ENCODE peak calls at places on chromosomes 13 and 19, in eight cellular contexts. D is HepG2; J is RCC 7860; Y is stimulated activated CD4-positive, alpha-beta T cell treated with anti-CD3 and anti-CD28 coated beads, Interleukin-4, amount 100 ng/mL, for 24 hours; L is GM04504; I is AG08396; Q is substantia nigra; R is OCI-LY7. X is an unnamed sample.

GRCh38 chr19:21483589-21484170 is 21.7 kb upstream of the ZNF429 start:
- DNase-seq in D (no peak), J (no peak), Y (peak; percentile 62), L (no peak), I (no peak), Q (no peak), R (peak; percentile 28), X (peak; percentile 76)

GRCh38 chr13:79901336-79901735 is 420.4 kb downstream of the NDFIP2 start:
- DNase-seq in D (no peak), J (no peak), Y (no peak), L (no peak), I (no peak), Q (no peak), R (no peak), X (no peak)

GRCh38 chr13:104008075-104008474 is 941.9 kb upstream of the SLC10A2 start:
- DNase-seq in D (no peak), J (no peak), Y (no peak), L (no peak), I (no peak), Q (no peak), R (no peak), X (no peak)

GRCh38 chr19:35693422-35693821 is 10.9 kb upstream of the ZBTB32 start:
- DNase-seq in D (no peak), J (no peak), Y (no peak), L (no peak), I (no peak), Q (no peak), R (no peak), X (no peak)

GRCh38 chr19:17829855-17830566 is 8.7 kb upstream of the INSL3 start:
- DNase-seq in D (no peak), J (no peak), Y (no peak), L (peak; percentile 9), I (peak; percentile 64), Q (no peak), R (no peak), X (no peak)

GRCh38 chr13:84430441-84430840 is 548.2 kb upstream of the SLITRK1 start:
- DNase-seq in D (no peak), J (no peak), Y (no peak), L (no peak), I (no peak), Q (no peak), R (no peak), X (no peak)

GRCh38 chr19:18898533-18899408 is 2.8 kb upstream of the CERS1 start:
- DNase-seq in D (no peak), J (no peak), Y (no peak), L (no peak), I (no peak), Q (no peak), R (no peak), X (no peak)

GRCh38 chr13:20964904-20965303 is 62.4 kb upstream of the XPO4 start:
- DNase-seq in D (no peak), J (peak; percentile 84), Y (no peak), L (no peak), I (no peak), Q (no peak), R (no peak), X (no peak)

GRCh38 chr13:32581177-32581786 is 5.0 kb upstream of the PDS5B start:
- DNase-seq in D (peak; percentile 14), J (peak; percentile 13), Y (no peak), L (no peak), I (no peak), Q (no peak), R (peak; percentile 52), X (no peak)

GRCh38 chr19:35433448-35433847 is 14.6 kb upstream of the FFAR2 start:
- DNase-seq in D (no peak), J (no peak), Y (no peak), L (no peak), I (no peak), Q (no peak), R (no peak), X (no peak)

GRCh38 chr13:27309967-27310598 is 39.5 kb downstream of the RASL11A start:
- DNase-seq in D (no peak), J (no peak), Y (no peak), L (no peak), I (no peak), Q (no peak), R (no peak), X (no peak)

GRCh38 chr13:76860706-76861105 is 25.5 kb downstream of the KCTD12 start:
- DNase-seq in D (no peak), J (no peak), Y (no peak), L (no peak), I (no peak), Q (no peak), R (no peak), X (no peak)

GRCh38 chr13:44149821-44150220 is 223.8 kb upstream of the SERP2 start:
- DNase-seq in D (no peak), J (no peak), Y (no peak), L (no peak), I (no peak), Q (no peak), R (no peak), X (no peak)

GRCh38 chr13:112943309-112944125 is 25.5 kb upstream of the MCF2L start:
- DNase-seq in D (no peak), J (no peak), Y (peak; percentile 23), L (no peak), I (peak; percentile 55), Q (no peak), R (no peak), X (peak; percentile 60)

GRCh38 chr19:30320466-30320865 is 51.7 kb upstream of the ZNF536 start:
- DNase-seq in D (no peak), J (no peak), Y (no peak), L (no peak), I (no peak), Q (no peak), R (no peak), X (no peak)

GRCh38 chr13:49641810-49642291 is 13.5 kb downstream of the ARL11 start:
- DNase-seq in D (no peak), J (no peak), Y (no peak), L (peak; percentile 62), I (peak; percentile 71), Q (no peak), R (no peak), X (no peak)

GRCh38 chr13:44421853-44422525 is 48.4 kb downstream of the SERP2 start:
- DNase-seq in D (no peak), J (no peak), Y (no peak), L (no peak), I (no peak), Q (no peak), R (no peak), X (no peak)

GRCh38 chr19:11325544-11325943 is 13.9 kb downstream of the RAB3D start:
- DNase-seq in D (no peak), J (no peak), Y (no peak), L (no peak), I (no peak), Q (no peak), R (no peak), X (no peak)

GRCh38 chr19:7705387-7706187 is 3.7 kb upstream of the FCER2 start:
- DNase-seq in D (no peak), J (no peak), Y (peak; percentile 82), L (no peak), I (no peak), Q (no peak), R (peak; percentile 71), X (peak; percentile 44)

GRCh38 chr19:17394891-17395415 is 957 bp upstream of the CCDC194 start:
- DNase-seq in D (no peak), J (peak; percentile 35), Y (peak; percentile 82), L (no peak), I (peak; percentile 81), Q (no peak), R (peak; percentile 66), X (peak; percentile 66)

GRCh38 chr13:39417131-39417530 is 185.9 kb downstream of the LHFPL6 start:
- DNase-seq in D (no peak), J (no peak), Y (no peak), L (no peak), I (no peak), Q (no peak), R (peak; percentile 39), X (no peak)

GRCh38 chr19:42197375-42197817 is 20.1 kb downstream of the DEDD2 start:
- DNase-seq in D (no peak), J (no peak), Y (no peak), L (no peak), I (no peak), Q (no peak), R (no peak), X (no peak)

GRCh38 chr19:44848036-44848804 is 2.1 kb downstream of the NECTIN2 start:
- DNase-seq in D (no peak), J (peak; percentile 16), Y (no peak), L (no peak), I (peak; percentile 27), Q (no peak), R (no peak), X (peak; percentile 48)

GRCh38 chr19:801030-801860 is 4.0 kb downstream of the PTBP1 start:
- DNase-seq in D (no peak), J (no peak), Y (no peak), L (no peak), I (peak; percentile 55), Q (no peak), R (no peak), X (peak; percentile 84)

GRCh38 chr13:98133949-98134348 is 8.9 kb upstream of the FARP1 start:
- DNase-seq in D (no peak), J (no peak), Y (no peak), L (no peak), I (no peak), Q (no peak), R (no peak), X (no peak)

GRCh38 chr13:27482996-27483395 is 32.6 kb upstream of the MTIF3 start:
- DNase-seq in D (no peak), J (no peak), Y (no peak), L (no peak), I (no peak), Q (no peak), R (peak; percentile 76), X (no peak)

GRCh38 chr13:106989866-106990265 is 421.9 kb upstream of the ARGLU1 start:
- DNase-seq in D (no peak), J (no peak), Y (no peak), L (no peak), I (no peak), Q (no peak), R (no peak), X (no peak)

GRCh38 chr13:93715866-93716265 is 489.3 kb downstream of the GPC6 start:
- DNase-seq in D (no peak), J (no peak), Y (no peak), L (no peak), I (no peak), Q (no peak), R (no peak), X (no peak)

GRCh38 chr13:99717959-99718674 is 216.8 kb downstream of the TM9SF2 start:
- DNase-seq in D (no peak), J (no peak), Y (no peak), L (no peak), I (no peak), Q (no peak), R (no peak), X (no peak)

GRCh38 chr19:58154287-58154678 is 3.7 kb upstream of the ZNF329 start:
- DNase-seq in D (peak; percentile 38), J (no peak), Y (no peak), L (peak; percentile 26), I (peak; percentile 59), Q (no peak), R (no peak), X (peak; percentile 52)

GRCh38 chr13:45055902-45056648 is 64.2 kb upstream of the GTF2F2 start:
- DNase-seq in D (no peak), J (no peak), Y (peak; percentile 41), L (no peak), I (peak; percentile 35), Q (no peak), R (no peak), X (no peak)

GRCh38 chr19:49971991-49972401 is 11.0 kb upstream of the SIGLEC11 start:
- DNase-seq in D (no peak), J (no peak), Y (no peak), L (no peak), I (no peak), Q (no peak), R (no peak), X (no peak)

GRCh38 chr19:38893341-38893771 is 6.1 kb downstream of the SIRT2 start:
- DNase-seq in D (no peak), J (no peak), Y (no peak), L (no peak), I (no peak), Q (no peak), R (no peak), X (no peak)

GRCh38 chr19:3606174-3606689 is 443 bp downstream of the TBXA2R start:
- DNase-seq in D (no peak), J (no peak), Y (no peak), L (no peak), I (peak; percentile 66), Q (no peak), R (no peak), X (no peak)